ENCODE peak calls at places on chromosomes 7 and 10, in five cellular contexts. B is H4, X is BJ, E is retina, F is heart left ventricle. T is an unnamed sample.

GRCh38 chr7:73605601-73606220 is 18.6 kb downstream of the MLXIPL start:
- DNase-seq in F (no peak), B (no peak), X (no peak), E (no peak), T (no peak)

GRCh38 chr10:69864321-69864720 is 62.6 kb downstream of the COL13A1 start:
- DNase-seq in E (no peak), B (no peak), F (no peak), X (peak; percentile 74), T (no peak)

GRCh38 chr10:73781879-73782748 is at the start of gene CHCHD1:
- DNase-seq in E (peak; percentile 94), X (no peak), B (peak; percentile 86), F (peak; percentile 97), T (peak; percentile 90)

GRCh38 chr10:3057946-3058345 is 9.4 kb upstream of the PFKP start:
- DNase-seq in B (no peak), X (no peak), E (no peak), F (no peak), T (no peak)

GRCh38 chr7:2520131-2520807 is 695 bp downstream of the LFNG start:
- DNase-seq in B (no peak), X (no peak), E (peak; percentile 71), F (no peak), T (peak; percentile 57)

GRCh38 chr10:31149835-31150512 is 118.3 kb upstream of the ZNF438 start:
- DNase-seq in F (no peak), E (no peak), X (no peak), B (no peak), T (no peak)

GRCh38 chr10:114413398-114413797 is 9.1 kb upstream of the AFAP1L2 start:
- DNase-seq in F (peak; percentile 68), X (no peak), B (peak; percentile 77), E (no peak), T (peak; percentile 89)

GRCh38 chr7:102464577-102465280 is at the start of the genes ALKBH4 and LRWD1:
- DNase-seq in B (peak; percentile 89), F (peak; percentile 99), X (peak; percentile 40), E (peak; percentile 97), T (peak; percentile 95)

T was measured in body of pancreas.